ENCODE peak calls at places on chromosomes 6 and 20, in four cellular contexts. U is mucosa of descending colon, P is heart right ventricle, C is osteoblast. Z is an unnamed sample. For H3K4me1, the result is how much of the 10 kb centered on the place peaks cover.

GRCh38 chr6:49515485-49516146 is 15.9 kb downstream of the GLYATL3 start:
- DNase-seq in U (no peak), P (no peak), C (no peak), Z (no peak)

GRCh38 chr6:33413601-33414120 is 2.8 kb downstream of the PHF1 start:
- DNase-seq in U (no peak), P (no peak), C (peak), Z (no peak)

GRCh38 chr6:40183902-40184301 is 249.6 kb upstream of the MOCS1 start:
- DNase-seq in U (no peak), P (no peak), C (peak), Z (no peak)

GRCh38 chr6:44524491-44525227 is 137.2 kb downstream of the CDC5L start:
- DNase-seq in U (no peak), P (no peak), C (no peak), Z (no peak)

GRCh38 chr6:21666788-21667681 is 73.5 kb downstream of the SOX4 start:
- DNase-seq in U (no peak), P (no peak), C (no peak), Z (no peak)

GRCh38 chr6:156662025-156662445 is 115.1 kb upstream of the ARID1B start:
- DNase-seq in U (peak), P (no peak), C (no peak), Z (no peak)

GRCh38 chr20:3671986-3672863 is 9.0 kb upstream of the GFRA4 start:
- DNase-seq in U (no peak), P (no peak), C (peak), Z (no peak)

GRCh38 chr20:35180266-35180665 is 8.4 kb downstream of the PROCR start:
- DNase-seq in U (no peak), P (no peak), C (peak), Z (no peak)

GRCh38 chr6:73556796-73557195 is 36.0 kb upstream of the EEF1A1 start:
- DNase-seq in U (no peak), P (no peak), C (peak), Z (no peak)

GRCh38 chr6:33312361-33313104 is 1.3 kb downstream of the TAPBP start:
- DNase-seq in U (peak), P (peak), C (peak), Z (peak)

GRCh38 chr6:38501931-38502330 is 137.8 kb downstream of the BTBD9 start:
- DNase-seq in U (no peak), P (no peak), C (no peak), Z (peak)

GRCh38 chr6:97674802-97675201 is 391.8 kb upstream of the MMS22L start:
- DNase-seq in U (no peak), P (no peak), C (no peak), Z (no peak)

GRCh38 chr6:161057103-161058091 is 65.8 kb downstream of the MAP3K4 start:
- DNase-seq in U (no peak), P (no peak), C (no peak), Z (no peak)

GRCh38 chr6:16369108-16369507 is 130.7 kb downstream of the GMPR start:
- DNase-seq in U (no peak), P (no peak), C (no peak), Z (no peak)

GRCh38 chr20:21396045-21396893 is 1.1 kb downstream of the NKX2-4 start:
- DNase-seq in U (peak), P (peak), C (peak), Z (no peak)

GRCh38 chr20:38383147-38383546 is 36.9 kb downstream of the LBP start:
- DNase-seq in U (no peak), P (no peak), C (no peak), Z (no peak)

GRCh38 chr6:117829594-117830319 is 77.3 kb upstream of the SLC35F1 start:
- DNase-seq in U (no peak), P (no peak), C (no peak), Z (no peak)

GRCh38 chr6:32255212-32256153 is 31.6 kb upstream of the NOTCH4 start:
- DNase-seq in U (peak), P (peak), C (peak), Z (peak)

GRCh38 chr20:47319517-47320252 is 36.8 kb downstream of the ZMYND8 start:
- DNase-seq in U (peak), P (peak), C (peak), Z (no peak)

GRCh38 chr6:23086100-23086499 is 516.7 kb downstream of the HDGFL1 start:
- DNase-seq in U (no peak), P (no peak), C (no peak), Z (no peak)

GRCh38 chr6:131597448-131597847 is 24.4 kb downstream of the ARG1 start:
- DNase-seq in U (no peak), P (no peak), C (no peak), Z (no peak)

GRCh38 chr6:35034411-35035171 is 106.5 kb downstream of the TCP11 start:
- DNase-seq in U (peak), P (peak), C (no peak), Z (no peak)

GRCh38 chr6:18110160-18110559 is 12.3 kb downstream of the NHLRC1 start:
- DNase-seq in U (no peak), P (no peak), C (no peak), Z (no peak)

GRCh38 chr20:23419995-23420901 is 1.0 kb downstream of the NAPB start:
- DNase-seq in U (peak), P (peak), C (peak), Z (no peak)

GRCh38 chr6:16982827-16983226 is 119.0 kb upstream of the STMND1 start:
- DNase-seq in U (no peak), P (no peak), C (no peak), Z (no peak)

GRCh38 chr20:49696594-49696993 is 17.1 kb downstream of the B4GALT5 start:
- DNase-seq in U (no peak), P (no peak), C (no peak), Z (no peak)

GRCh38 chr6:97947841-97948240 is 664.8 kb upstream of the MMS22L start:
- DNase-seq in U (no peak), P (no peak), C (no peak), Z (no peak)

GRCh38 chr6:34238507-34239239 is 2.0 kb downstream of the HMGA1 start:
- DNase-seq in U (no peak), P (no peak), C (peak), Z (no peak)

GRCh38 chr6:7725849-7726415 is at the start of gene BMP6:
- DNase-seq in U (peak), P (peak), C (peak), Z (peak)

GRCh38 chr20:8670207-8670899 is 398.5 kb upstream of the PLCB4 start:
- DNase-seq in U (no peak), P (no peak), C (no peak), Z (no peak)

GRCh38 chr20:46557231-46557956 is 6.9 kb upstream of the OCSTAMP start:
- DNase-seq in U (no peak), P (no peak), C (no peak), Z (no peak)

GRCh38 chr6:39207421-39208232 is 21.6 kb downstream of the KCNK5 start:
- DNase-seq in U (no peak), P (no peak), C (no peak), Z (no peak)

GRCh38 chr20:22492497-22492896 is 91.9 kb downstream of the FOXA2 start:
- DNase-seq in U (no peak), P (no peak), C (no peak), Z (no peak)

GRCh38 chr20:20780127-20780822 is 67.8 kb upstream of the RALGAPA2 start:
- DNase-seq in U (peak), P (peak), C (no peak), Z (peak)

GRCh38 chr6:32475392-32476206 is 35.9 kb downstream of the HLA-DRA start:
- DNase-seq in U (no peak), P (no peak), C (no peak), Z (no peak)

GRCh38 chr6:84728602-84729001 is 35.8 kb downstream of the TBX18 start:
- DNase-seq in U (no peak), P (no peak), C (no peak), Z (no peak)

GRCh38 chr6:3489961-3490621 is 33.2 kb upstream of the SLC22A23 start:
- DNase-seq in U (no peak), P (no peak), C (no peak), Z (no peak)

DNA sequence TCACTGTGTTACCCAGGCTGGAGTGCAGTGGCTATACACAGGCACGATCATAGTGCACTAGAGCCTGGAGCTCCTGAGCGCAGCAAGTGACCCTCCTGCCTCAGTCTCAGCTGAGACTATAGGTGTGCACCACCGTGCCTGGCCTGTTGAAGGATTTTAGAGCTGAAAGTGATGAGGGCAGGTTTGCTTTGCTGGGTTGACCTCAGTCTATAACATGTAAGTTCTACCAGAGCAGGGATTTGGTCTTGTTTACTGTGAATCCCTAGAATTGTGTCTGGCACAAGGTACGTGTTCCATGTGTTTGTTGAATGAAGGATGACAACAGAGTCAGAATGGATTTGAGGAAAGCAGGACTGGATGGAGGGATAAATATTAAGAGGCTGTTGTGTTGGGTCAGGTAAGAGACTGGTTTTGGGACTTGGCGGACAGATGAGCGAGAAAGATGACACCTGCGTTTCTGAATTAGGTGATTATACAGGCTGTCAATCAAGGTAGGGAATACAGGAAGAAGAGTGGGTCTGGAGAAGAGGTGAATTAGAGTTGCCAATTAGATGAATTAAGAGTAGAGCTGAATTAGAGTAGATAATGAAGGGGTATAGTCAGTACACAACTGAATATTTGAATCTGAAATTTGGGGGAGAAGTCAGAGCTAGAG is 6.5 kb downstream of the ASXL1 start:
- DNase-seq in U (no peak), P (no peak), C (no peak), Z (no peak)
- H3K4me1 ChIP-seq in U (under half), P (under half), C (under half), Z (under half)

DNA sequence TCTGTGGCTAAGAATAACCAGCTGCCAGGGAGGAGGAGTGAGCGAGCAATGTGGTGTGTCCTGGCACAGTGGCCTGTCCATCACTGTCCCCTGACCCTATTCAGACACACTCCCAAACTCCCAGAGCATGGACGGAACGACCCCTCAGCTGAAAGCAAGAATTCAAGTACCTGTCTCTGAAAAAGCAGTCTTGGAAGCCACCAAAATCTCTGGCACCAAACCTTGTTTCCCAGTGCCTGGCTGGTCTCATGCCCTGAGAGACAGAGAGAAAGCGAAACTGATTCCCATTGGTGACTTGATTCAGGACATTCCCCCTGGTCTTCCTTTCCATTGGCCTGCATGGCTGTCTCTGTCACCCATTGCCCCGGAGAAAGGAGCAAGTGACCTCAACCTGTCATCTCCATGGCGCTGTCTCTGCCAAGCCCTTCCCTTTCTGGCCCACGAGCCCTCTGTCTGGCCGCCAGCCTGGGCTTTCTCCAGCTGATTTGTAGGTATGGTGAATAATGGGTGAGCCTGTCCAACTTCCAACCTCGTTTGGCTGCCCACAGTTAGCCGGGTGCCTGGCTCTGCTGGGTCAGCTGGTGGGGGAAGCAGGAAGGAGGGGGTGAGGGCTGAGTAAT is at the start of gene DDO:
- DNase-seq in U (peak), P (peak), C (no peak), Z (peak)
- H3K4me3 ChIP-seq in U (no peak), P (peak), C (peak), Z (peak)

DNA sequence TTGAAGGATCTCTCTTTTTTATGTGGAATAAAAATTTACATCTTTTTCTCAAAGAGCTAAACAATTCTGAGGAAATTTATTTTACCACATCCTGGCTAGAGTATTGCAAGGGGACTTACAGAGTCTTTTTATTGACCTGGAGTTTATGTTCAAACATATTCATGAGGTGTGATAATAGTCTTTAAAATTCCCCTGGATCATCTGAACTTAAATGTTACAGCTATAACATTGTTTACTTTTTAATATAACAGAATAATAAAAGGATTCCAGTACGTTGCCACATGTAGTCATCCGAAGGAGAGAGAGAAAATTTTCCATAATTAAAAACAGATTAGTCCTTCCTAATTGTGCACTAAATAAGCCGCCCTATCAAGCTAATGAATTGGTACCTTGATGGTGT is 765.4 kb upstream of the MAP3K7 start:
- DNase-seq in U (no peak), P (no peak), C (no peak), Z (no peak)
- H3K4me1 ChIP-seq in U (under half), P (under half), C (under half), Z (under half)

GRCh38 chr20:53692465-53693067 is 98.9 kb upstream of the ZNF217 start:
- DNase-seq in U (no peak), P (peak), C (peak), Z (peak)

GRCh38 chr20:53691811-53692192 is 98.2 kb upstream of the ZNF217 start:
- DNase-seq in U (no peak), P (no peak), C (peak), Z (no peak)

GRCh38 chr20:53688085-53688484 is 94.4 kb upstream of the ZNF217 start:
- DNase-seq in U (no peak), P (no peak), C (no peak), Z (no peak)

GRCh38 chr20:53693265-53693871 is 99.7 kb upstream of the ZNF217 start:
- DNase-seq in U (no peak), P (no peak), C (no peak), Z (no peak)

GRCh38 chr20:53691060-53691810 is 97.6 kb upstream of the ZNF217 start:
- DNase-seq in U (no peak), P (no peak), C (no peak), Z (no peak)
- H3K4me3 ChIP-seq in U (no peak), P (no peak), C (no peak), Z (no peak)

GRCh38 chr20:62408640-62409039 is 1.6 kb upstream of the CABLES2 start:
- DNase-seq in U (no peak), P (no peak), C (no peak), Z (no peak)

GRCh38 chr20:62410742-62411478 is 3.8 kb upstream of the CABLES2 start:
- DNase-seq in U (peak), P (no peak), C (no peak), Z (no peak)

GRCh38 chr20:62409086-62409853 is 2.2 kb upstream of the CABLES2 start:
- DNase-seq in U (no peak), P (no peak), C (no peak), Z (no peak)

GRCh38 chr20:62411479-62412193 is 4.6 kb upstream of the CABLES2 start:
- DNase-seq in U (peak), P (no peak), C (no peak), Z (no peak)

GRCh38 chr20:62409935-62410741 is 3.1 kb upstream of the CABLES2 start:
- DNase-seq in U (peak), P (peak), C (peak), Z (no peak)
- H3K4me1 ChIP-seq in U (half or more), P (under half), C (under half), Z (under half)

DNA sequence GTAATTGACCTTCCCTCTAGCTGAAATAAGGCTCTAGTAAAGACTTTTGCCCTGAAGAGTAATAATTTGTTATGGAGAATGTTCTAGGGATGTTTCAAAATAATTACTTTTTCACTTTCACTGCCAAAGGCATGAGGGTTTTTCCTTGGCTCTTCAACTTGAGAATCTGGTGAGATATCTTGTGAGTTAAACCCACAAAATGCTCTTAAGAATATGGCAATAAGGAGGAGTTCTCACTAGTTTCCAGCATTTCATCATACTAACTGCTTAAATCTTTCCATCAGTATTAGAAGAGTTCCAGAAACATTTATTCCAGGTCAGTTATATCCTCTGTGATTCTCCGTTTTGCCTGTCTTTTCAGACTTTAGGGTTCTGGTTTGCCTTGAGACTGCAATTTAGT is 785.6 kb upstream of the GJE1 start:
- DNase-seq in U (no peak), P (no peak), C (no peak), Z (no peak)
- H3K4me3 ChIP-seq in U (no peak), P (no peak), C (no peak), Z (no peak)

DNA sequence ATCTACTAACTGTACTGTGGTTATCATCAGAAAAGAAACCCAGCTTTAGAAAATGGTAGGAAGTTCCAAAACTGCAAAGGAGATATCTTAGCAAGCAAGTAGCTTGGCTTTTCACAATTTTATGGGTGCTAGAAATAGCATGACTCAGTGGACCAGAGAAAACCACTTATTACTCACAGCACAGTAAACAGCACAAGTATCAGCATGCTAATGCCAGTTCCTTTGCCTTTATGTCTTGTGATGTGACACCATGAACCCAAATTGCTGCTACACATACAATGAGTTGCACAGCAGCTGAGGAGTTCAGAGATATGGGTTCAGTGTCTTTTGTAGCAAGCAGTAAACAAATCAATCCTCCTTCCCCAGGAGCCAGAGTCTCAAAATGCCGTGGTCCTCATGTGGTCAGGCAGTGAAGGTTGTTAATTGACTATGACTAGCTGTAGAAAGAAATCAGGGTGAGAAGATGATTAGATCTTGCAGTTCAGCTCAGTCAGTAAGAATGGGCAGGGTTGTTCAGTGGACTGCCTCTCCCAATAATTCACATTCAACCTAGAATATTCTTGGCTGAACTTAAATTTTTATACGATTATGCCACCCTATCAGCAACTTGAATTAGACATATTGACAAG is 73.3 kb downstream of the OPRM1 start:
- DNase-seq in U (no peak), P (no peak), C (no peak), Z (no peak)
- H3K4me1 ChIP-seq in U (under half), P (under half), C (under half), Z (under half)

DNA sequence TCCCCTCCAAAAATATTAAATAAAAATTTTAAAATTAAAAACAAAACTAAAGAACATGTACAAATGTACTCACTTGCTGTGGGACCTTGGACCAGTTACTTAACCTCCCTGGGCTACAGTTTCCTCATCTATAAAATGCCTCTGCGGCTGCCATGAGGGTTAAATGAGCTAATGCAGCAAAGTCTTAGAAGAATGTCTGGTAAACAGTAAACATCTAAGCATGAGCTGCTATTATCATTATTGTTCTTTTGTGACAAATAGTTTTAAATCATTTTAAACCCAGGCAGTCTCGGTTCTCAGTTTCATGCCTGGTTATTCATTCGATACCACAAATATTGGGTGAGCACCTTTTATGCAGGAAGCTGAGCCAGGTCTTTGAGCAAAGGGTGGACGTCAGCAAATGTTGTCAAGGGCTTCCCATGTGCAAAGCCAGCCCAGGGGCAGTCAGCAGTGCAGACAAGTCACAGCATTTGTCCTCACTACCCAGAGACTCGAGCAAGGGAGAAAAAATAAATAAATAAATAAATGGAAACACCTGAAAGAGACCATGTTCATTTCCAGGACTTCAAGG is 128.7 kb downstream of the NFATC2 start:
- DNase-seq in U (no peak), P (no peak), C (no peak), Z (no peak)
- H3K4me3 ChIP-seq in U (no peak), P (no peak), C (no peak), Z (no peak)